ENCODE peak calls at places on chromosomes 4 and X, in six cellular contexts. Z is GM12865, N is astrocyte of the spinal cord, U is GM23248, Y is left lung, K is thoracic aorta. J is an unnamed sample.
A peak's percentile ranks its signal among the peaks of the same experiment; 100 is the strongest.

GRCh38 chrX:3362956-3363355 is 16.5 kb upstream of the MXRA5 start:
- DNase-seq in Z (no peak), N (no peak), U (no peak), Y (no peak), K (no peak), J (no peak)

GRCh38 chr4:175833574-175834350 is 21.7 kb upstream of the GPM6A start:
- DNase-seq in Z (no peak), N (peak; percentile 12), U (no peak), Y (no peak), K (no peak), J (no peak)

GRCh38 chrX:112731793-112732192 is 52.1 kb upstream of the LHFPL1 start:
- DNase-seq in Z (peak; percentile 9), N (peak; percentile 5), U (peak; percentile 44), Y (no peak), K (no peak), J (no peak)

GRCh38 chr4:36274158-36274557 is 7.3 kb upstream of the DTHD1 start:
- DNase-seq in Z (no peak), N (peak; percentile 8), U (no peak), Y (no peak), K (no peak), J (no peak)

GRCh38 chrX:1486749-1487361 is 34.1 kb upstream of the ASMTL start:
- DNase-seq in Z (no peak), N (no peak), U (no peak), Y (peak; percentile 34), K (no peak), J (peak; percentile 76)

GRCh38 chrX:82945332-82945731 is 562.8 kb upstream of the POU3F4 start:
- DNase-seq in Z (no peak), N (no peak), U (no peak), Y (no peak), K (no peak), J (no peak)

GRCh38 chr4:183989471-183989870 is 84.4 kb downstream of the STOX2 start:
- DNase-seq in Z (no peak), N (peak; percentile 30), U (peak; percentile 31), Y (no peak), K (no peak), J (no peak)

GRCh38 chr4:6888506-6889071 is 21.0 kb upstream of the TBC1D14 start:
- DNase-seq in Z (no peak), N (no peak), U (no peak), Y (no peak), K (no peak), J (no peak)

GRCh38 chr4:40333921-40334352 is 1.2 kb upstream of the CHRNA9 start:
- DNase-seq in Z (no peak), N (peak; percentile 80), U (peak; percentile 91), Y (no peak), K (no peak), J (no peak)

GRCh38 chr4:6943012-6943869 is 33.6 kb downstream of the TBC1D14 start:
- DNase-seq in Z (no peak), N (no peak), U (no peak), Y (no peak), K (no peak), J (no peak)

GRCh38 chr4:42478941-42479340 is 81.7 kb downstream of the SHISA3 start:
- DNase-seq in Z (peak; percentile 2), N (no peak), U (no peak), Y (no peak), K (no peak), J (no peak)

GRCh38 chr4:79653871-79654270 is 245.8 kb upstream of the GK2 start:
- DNase-seq in Z (no peak), N (peak; percentile 4), U (no peak), Y (peak; percentile 32), K (no peak), J (no peak)

GRCh38 chr4:186657766-186658165 is 65.9 kb downstream of the FAT1 start:
- DNase-seq in Z (no peak), N (peak; percentile 57), U (peak; percentile 17), Y (no peak), K (no peak), J (no peak)

GRCh38 chr4:5719329-5720055 is 8.5 kb downstream of the EVC start:
- DNase-seq in Z (no peak), N (no peak), U (no peak), Y (no peak), K (no peak), J (no peak)

GRCh38 chr4:173505924-173506779 is 23.9 kb downstream of the HAND2 start:
- DNase-seq in Z (peak; percentile 73), N (no peak), U (peak; percentile 77), Y (no peak), K (no peak), J (no peak)

GRCh38 chrX:68868316-68868715 is 39.5 kb downstream of the EFNB1 start:
- DNase-seq in Z (no peak), N (peak; percentile 5), U (no peak), Y (no peak), K (no peak), J (no peak)

GRCh38 chr4:66216252-66216651 is 546.0 kb upstream of the EPHA5 start:
- DNase-seq in Z (no peak), N (no peak), U (no peak), Y (no peak), K (no peak), J (no peak)

GRCh38 chr4:168153596-168154440 is 61.5 kb downstream of the ANXA10 start:
- DNase-seq in Z (peak; percentile 80), N (peak; percentile 92), U (peak; percentile 80), Y (peak; percentile 78), K (peak; percentile 20), J (peak; percentile 63)

GRCh38 chrX:105618393-105619101 is 203.8 kb upstream of the NRK start:
- DNase-seq in Z (no peak), N (no peak), U (no peak), Y (no peak), K (no peak), J (no peak)

GRCh38 chrX:53354669-53355068 is 67.8 kb downstream of the SMC1A start:
- DNase-seq in Z (no peak), N (no peak), U (peak; percentile 13), Y (no peak), K (no peak), J (no peak)

GRCh38 chrX:23667239-23668177 is at the start of gene PRDX4:
- DNase-seq in Z (peak; percentile 93), N (peak; percentile 89), U (peak; percentile 91), Y (peak; percentile 92), K (peak; percentile 28), J (peak; percentile 82)

GRCh38 chr4:88033309-88033708 is 25.9 kb downstream of the PKD2 start:
- DNase-seq in Z (peak; percentile 66), N (peak; percentile 62), U (peak; percentile 72), Y (no peak), K (no peak), J (no peak)

GRCh38 chrX:154382483-154383069 is 3.5 kb downstream of the EMD start:
- DNase-seq in Z (no peak), N (no peak), U (no peak), Y (no peak), K (no peak), J (no peak)

GRCh38 chrX:20433376-20433775 is 166.7 kb upstream of the RPS6KA3 start:
- DNase-seq in Z (no peak), N (no peak), U (no peak), Y (no peak), K (no peak), J (no peak)

GRCh38 chr4:38860788-38861424 is 4.3 kb upstream of the TLR6 start:
- DNase-seq in Z (peak; percentile 90), N (no peak), U (peak; percentile 62), Y (peak; percentile 52), K (no peak), J (no peak)

GRCh38 chr4:57658188-57658587 is 548.0 kb upstream of the IGFBP7 start:
- DNase-seq in Z (no peak), N (no peak), U (no peak), Y (no peak), K (no peak), J (no peak)

GRCh38 chr4:149161247-149161646 is 654.4 kb downstream of the IQCM start:
- DNase-seq in Z (no peak), N (peak; percentile 56), U (peak; percentile 62), Y (no peak), K (no peak), J (no peak)

GRCh38 chrX:131703646-131704045 is 159.8 kb downstream of the OR13H1 start:
- DNase-seq in Z (no peak), N (no peak), U (no peak), Y (no peak), K (no peak), J (no peak)
- H3K4me3 ChIP-seq in Z (no peak overlapping the region), N (no peak overlapping the region), U (no peak overlapping the region), Y (no peak overlapping the region), K (no peak overlapping the region), J (no peak overlapping the region)

DNA sequence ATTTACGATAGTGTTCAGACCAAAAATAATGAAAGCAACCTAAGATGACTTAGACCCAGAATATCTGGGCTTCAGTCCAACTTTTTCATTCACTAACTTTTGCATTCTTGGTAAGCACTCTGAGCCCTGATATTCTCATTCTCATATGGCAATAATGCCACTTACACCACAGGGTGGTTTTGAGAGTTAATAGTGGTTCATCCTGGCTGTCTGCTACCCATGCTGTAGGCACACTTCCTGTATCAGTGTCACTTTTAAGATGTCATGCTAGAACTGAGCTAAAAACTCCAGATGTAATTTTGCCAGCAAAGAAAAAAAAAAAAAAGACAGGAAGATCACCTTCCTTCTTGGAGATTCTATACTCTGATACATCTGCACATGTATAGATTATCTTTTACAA is 508.6 kb upstream of the FMR1 start:
- DNase-seq in Z (no peak), N (no peak), U (no peak), Y (no peak), K (no peak), J (no peak)
- H3K4me3 ChIP-seq in Z (no peak overlapping the region), N (no peak overlapping the region), U (no peak overlapping the region), Y (no peak overlapping the region), K (no peak overlapping the region), J (no peak overlapping the region)

GRCh38 chr4:157221426-157221894 is 932 bp downstream of the GRIA2 start:
- DNase-seq in Z (no peak), N (peak; percentile 5), U (no peak), Y (no peak), K (no peak), J (no peak)

GRCh38 chr4:157222764-157223145 is 2.2 kb downstream of the GRIA2 start:
- DNase-seq in Z (no peak), N (no peak), U (no peak), Y (no peak), K (no peak), J (no peak)

GRCh38 chr4:157221895-157222763 is 1.6 kb downstream of the GRIA2 start:
- DNase-seq in Z (no peak), N (peak; percentile 16), U (peak; percentile 12), Y (no peak), K (no peak), J (no peak)

GRCh38 chr4:157217708-157218107 is 2.8 kb upstream of the GRIA2 start:
- DNase-seq in Z (peak; percentile 7), N (peak; percentile 45), U (peak; percentile 39), Y (no peak), K (no peak), J (no peak)

GRCh38 chr4:157220026-157220881 is at the start of gene GRIA2:
- DNase-seq in Z (no peak), N (peak; percentile 60), U (peak; percentile 70), Y (no peak), K (no peak), J (no peak)
- H3K4me3 ChIP-seq in Z (no peak within 1 kb of the TSS), N (peak within 1 kb of the TSS; percentile 51), U (peak within 1 kb of the TSS; percentile 66), Y (no peak within 1 kb of the TSS), K (peak within 1 kb of the TSS; percentile 84), J (no peak within 1 kb of the TSS)

DNA sequence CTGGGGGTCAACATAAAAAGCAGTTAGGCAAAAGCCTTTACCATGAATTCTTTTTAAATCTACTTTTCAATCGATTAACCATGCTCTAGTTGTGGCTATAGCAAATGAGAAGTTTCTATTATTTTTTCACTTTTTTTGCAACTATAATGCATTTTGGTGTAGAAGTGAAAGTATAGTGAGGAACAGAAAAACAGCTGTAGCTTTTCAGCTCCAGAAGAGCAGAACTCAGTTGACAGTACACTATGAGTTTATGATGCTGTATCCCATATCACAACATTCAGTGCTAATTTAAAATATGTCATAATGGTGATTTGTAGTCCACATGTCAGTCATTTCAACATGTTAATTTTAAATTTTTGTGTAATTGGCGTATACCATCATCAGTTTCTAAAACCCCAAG is 8.7 kb upstream of the MUC7 start:
- DNase-seq in Z (no peak), N (no peak), U (no peak), Y (no peak), K (no peak), J (no peak)
- H3K4me3 ChIP-seq in Z (no peak overlapping the region), N (no peak overlapping the region), U (no peak overlapping the region), Y (no peak overlapping the region), K (no peak overlapping the region), J (no peak overlapping the region)